ENCODE peak calls at places on chromosomes 7 and 10, in seven cellular contexts. C is K562, E is GM12878, S is HepG2, O is SK-N-SH, P is HCT116, T is H1. J is an unnamed sample. For H3K4me1, the result is how much of the 10 kb centered on the place peaks cover.

GRCh38 chr10:8149991-8150390 is 95.5 kb downstream of the GATA3 start:
- DNase-seq in C (no peak), E (no peak), S (no peak), O (no peak), P (no peak), T (no peak), J (no peak)

GRCh38 chr7:135236727-135237126 is 3.1 kb downstream of the STRA8 start:
- DNase-seq in C (no peak), E (peak), S (no peak), O (no peak), P (no peak), T (no peak), J (no peak)

GRCh38 chr10:116891208-116891607 is 41.9 kb downstream of the ENO4 start:
- DNase-seq in C (no peak), E (no peak), S (no peak), O (peak), P (no peak), T (no peak), J (no peak)

GRCh38 chr7:97506728-97507127 is 225.2 kb upstream of the TAC1 start:
- DNase-seq in C (no peak), E (peak), S (no peak), O (no peak), P (no peak), T (no peak), J (no peak)

GRCh38 chr10:51010977-51011376 is 63.3 kb upstream of the PRKG1 start:
- DNase-seq in C (peak), E (peak), S (peak), O (peak), P (peak), T (no peak), J (no peak)

GRCh38 chr7:151699147-151699546 is 177.8 kb downstream of the PRKAG2 start:
- DNase-seq in C (peak), E (no peak), S (no peak), O (no peak), P (no peak), T (no peak), J (no peak)

GRCh38 chr7:142280263-142280662 is 22.4 kb upstream of the PRSS58 start:
- DNase-seq in C (no peak), E (no peak), S (no peak), O (no peak), P (no peak), T (no peak), J (no peak)

GRCh38 chr7:149014309-149014708 is 14.0 kb downstream of the PDIA4 start:
- DNase-seq in C (no peak), E (no peak), S (no peak), O (no peak), P (no peak), T (no peak), J (no peak)

GRCh38 chr7:84106291-84106690 is 88.3 kb downstream of the SEMA3A start:
- DNase-seq in C (no peak), E (no peak), S (no peak), O (no peak), P (no peak), T (no peak), J (no peak)

GRCh38 chr7:1060315-1061080 is 16.2 kb downstream of the GPR146 start:
- DNase-seq in C (no peak), E (no peak), S (no peak), O (no peak), P (no peak), T (no peak), J (no peak)

GRCh38 chr7:143934526-143935340 is at the start of gene OR2F2:
- DNase-seq in C (no peak), E (no peak), S (peak), O (no peak), P (no peak), T (no peak), J (no peak)

GRCh38 chr10:122373713-122374112 is 795 bp upstream of the PLEKHA1 start:
- DNase-seq in C (no peak), E (no peak), S (peak), O (peak), P (no peak), T (no peak), J (no peak)

GRCh38 chr10:104937528-104937927 is 296.4 kb downstream of the SORCS3 start:
- DNase-seq in C (no peak), E (no peak), S (peak), O (no peak), P (peak), T (no peak), J (no peak)

GRCh38 chr7:140672382-140673062 is at the start of gene ADCK2:
- DNase-seq in C (peak), E (no peak), S (no peak), O (peak), P (no peak), T (no peak), J (no peak)

GRCh38 chr10:117275121-117275520 is 34.2 kb downstream of the SLC18A2 start:
- DNase-seq in C (no peak), E (no peak), S (no peak), O (no peak), P (no peak), T (no peak), J (no peak)

GRCh38 chr7:144410441-144410840 is 6.9 kb upstream of the NOBOX start:
- DNase-seq in C (no peak), E (no peak), S (no peak), O (no peak), P (no peak), T (no peak), J (no peak)

GRCh38 chr10:103660364-103661197 is 167.1 kb downstream of the NEURL1 start:
- DNase-seq in C (no peak), E (no peak), S (peak), O (no peak), P (no peak), T (no peak), J (no peak)

GRCh38 chr10:130341325-130341724 is 205.1 kb downstream of the GLRX3 start:
- DNase-seq in C (peak), E (no peak), S (no peak), O (peak), P (no peak), T (peak), J (no peak)

GRCh38 chr10:11653758-11654471 is 42.5 kb upstream of the USP6NL start:
- DNase-seq in C (no peak), E (no peak), S (no peak), O (no peak), P (no peak), T (no peak), J (no peak)

GRCh38 chr7:141073173-141073640 is 657 bp upstream of the TMEM178B start:
- DNase-seq in C (no peak), E (no peak), S (peak), O (peak), P (no peak), T (no peak), J (no peak)

GRCh38 chr7:149067869-149068268 is 22.6 kb downstream of the ZNF786 start:
- DNase-seq in C (no peak), E (no peak), S (no peak), O (no peak), P (no peak), T (no peak), J (no peak)

GRCh38 chr7:156062286-156062685 is 250.0 kb upstream of the SHH start:
- DNase-seq in C (no peak), E (no peak), S (no peak), O (no peak), P (no peak), T (no peak), J (no peak)

GRCh38 chr10:121804460-121804859 is 123.4 kb downstream of the ATE1 start:
- DNase-seq in C (no peak), E (no peak), S (no peak), O (no peak), P (no peak), T (no peak), J (no peak)

GRCh38 chr10:4652111-4653010 is 173.6 kb upstream of the AKR1E2 start:
- DNase-seq in C (no peak), E (no peak), S (no peak), O (no peak), P (no peak), T (no peak), J (no peak)

GRCh38 chr7:27193335-27194001 is 6.4 kb downstream of the HOXA13 start:
- DNase-seq in C (no peak), E (no peak), S (no peak), O (no peak), P (no peak), T (peak), J (no peak)

GRCh38 chr7:32163141-32163806 is 93.1 kb upstream of the PDE1C start:
- DNase-seq in C (peak), E (no peak), S (no peak), O (peak), P (no peak), T (no peak), J (no peak)

GRCh38 chr10:71068811-71069411 is 143.5 kb upstream of the UNC5B start:
- DNase-seq in C (no peak), E (no peak), S (no peak), O (peak), P (no peak), T (no peak), J (no peak)

GRCh38 chr10:54800677-54801480 is at the start of gene PCDH15:
- DNase-seq in C (no peak), E (peak), S (peak), O (peak), P (no peak), T (peak), J (peak)

DNA sequence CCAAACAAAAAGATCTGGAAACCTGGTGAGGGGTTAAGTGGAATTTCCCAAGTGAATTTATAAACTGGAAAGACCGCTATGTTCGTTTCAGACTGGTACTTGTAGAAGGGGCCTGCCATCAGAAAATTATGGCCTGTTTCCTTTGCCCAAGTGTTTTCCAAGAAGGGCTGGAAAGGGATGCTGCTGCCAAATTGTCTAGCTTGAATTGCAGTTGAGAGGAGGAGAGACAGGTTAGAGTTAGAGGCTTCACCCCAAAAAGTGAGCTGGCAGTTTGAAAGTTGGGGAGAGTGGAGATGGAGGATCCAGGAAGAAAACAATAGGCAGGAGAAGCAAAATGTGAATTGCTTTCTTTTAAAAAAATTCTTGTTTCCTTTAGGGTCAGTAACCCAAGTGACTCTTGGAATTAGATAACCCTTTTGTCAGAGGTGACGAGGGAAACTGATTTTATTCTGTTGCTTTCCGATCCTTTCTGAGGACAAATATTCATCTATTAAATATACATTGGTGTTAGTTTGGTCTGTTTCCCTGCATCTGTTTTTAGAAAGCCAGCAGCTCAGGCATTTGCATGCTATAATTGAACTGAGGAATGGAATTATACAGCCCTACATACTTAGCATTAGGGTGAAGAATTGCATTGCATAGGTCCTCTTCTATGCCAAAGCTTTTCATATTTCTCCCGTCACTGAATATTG is 82.6 kb upstream of the PRR15 start:
- DNase-seq in C (no peak), E (no peak), S (no peak), O (no peak), P (no peak), T (no peak), J (no peak)
- H3K4me3 ChIP-seq in C (no peak), E (no peak), S (no peak), O (no peak), P (no peak), T (no peak), J (no peak)

GRCh38 chr7:17674166-17674955 is 265.9 kb downstream of the SNX13 start:
- DNase-seq in C (no peak), E (no peak), S (no peak), O (no peak), P (no peak), T (no peak), J (no peak)

GRCh38 chr7:17674956-17675300 is 265.4 kb downstream of the SNX13 start:
- DNase-seq in C (no peak), E (no peak), S (no peak), O (no peak), P (no peak), T (no peak), J (no peak)

GRCh38 chr7:17679427-17679826 is 260.9 kb downstream of the SNX13 start:
- DNase-seq in C (no peak), E (no peak), S (no peak), O (no peak), P (no peak), T (no peak), J (no peak)

GRCh38 chr7:17680026-17680425 is 260.3 kb downstream of the SNX13 start:
- DNase-seq in C (no peak), E (no peak), S (no peak), O (no peak), P (no peak), T (no peak), J (no peak)

GRCh38 chr7:17677408-17677807 is 262.9 kb downstream of the SNX13 start:
- DNase-seq in C (no peak), E (no peak), S (no peak), O (no peak), P (no peak), T (no peak), J (no peak)
- H3K4me1 ChIP-seq in C (under half), E (under half), S (under half), O (under half), P (under half), T (under half), J (under half)

GRCh38 chr10:73042130-73042529 is 54.5 kb downstream of the P4HA1 start:
- DNase-seq in C (no peak), E (no peak), S (no peak), O (no peak), P (no peak), T (no peak), J (no peak)

GRCh38 chr10:73044378-73045285 is 52.0 kb downstream of the P4HA1 start:
- DNase-seq in C (no peak), E (no peak), S (no peak), O (no peak), P (no peak), T (no peak), J (no peak)

GRCh38 chr10:73043766-73044377 is 52.8 kb downstream of the P4HA1 start:
- DNase-seq in C (no peak), E (no peak), S (no peak), O (no peak), P (no peak), T (no peak), J (no peak)

GRCh38 chr10:73043319-73043718 is 53.3 kb downstream of the P4HA1 start:
- DNase-seq in C (no peak), E (no peak), S (no peak), O (no peak), P (no peak), T (no peak), J (no peak)

GRCh38 chr10:73039635-73040034 is 57.0 kb downstream of the P4HA1 start:
- DNase-seq in C (no peak), E (no peak), S (no peak), O (no peak), P (no peak), T (no peak), J (no peak)
- TF ChIP-seq YY1 in C (no peak), E (no peak), S (no peak), O (no peak), P (no peak), T (no peak), J (no peak)

DNA sequence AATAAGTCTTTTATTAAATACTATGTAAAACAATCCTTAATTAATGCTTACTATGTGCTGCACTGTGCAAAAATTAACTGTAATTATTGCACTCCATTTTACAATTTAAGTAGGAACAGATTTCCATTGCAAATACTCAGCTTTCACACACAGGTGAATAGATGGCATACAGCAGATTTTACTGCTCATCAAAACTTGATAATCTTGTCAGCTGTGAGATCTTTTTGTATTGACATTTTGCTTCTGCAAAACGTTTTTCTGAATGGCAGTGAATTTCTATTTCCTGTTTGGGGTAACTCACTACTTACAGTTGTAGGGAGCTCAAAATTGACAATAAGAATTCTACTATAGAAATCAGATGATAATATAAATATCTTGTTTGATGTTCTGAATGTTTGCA is 220.0 kb upstream of the MAGI2 start:
- DNase-seq in C (no peak), E (no peak), S (no peak), O (no peak), P (no peak), T (no peak), J (no peak)
- H3K4me3 ChIP-seq in C (no peak), E (no peak), S (no peak), O (no peak), P (no peak), T (no peak), J (no peak)

DNA sequence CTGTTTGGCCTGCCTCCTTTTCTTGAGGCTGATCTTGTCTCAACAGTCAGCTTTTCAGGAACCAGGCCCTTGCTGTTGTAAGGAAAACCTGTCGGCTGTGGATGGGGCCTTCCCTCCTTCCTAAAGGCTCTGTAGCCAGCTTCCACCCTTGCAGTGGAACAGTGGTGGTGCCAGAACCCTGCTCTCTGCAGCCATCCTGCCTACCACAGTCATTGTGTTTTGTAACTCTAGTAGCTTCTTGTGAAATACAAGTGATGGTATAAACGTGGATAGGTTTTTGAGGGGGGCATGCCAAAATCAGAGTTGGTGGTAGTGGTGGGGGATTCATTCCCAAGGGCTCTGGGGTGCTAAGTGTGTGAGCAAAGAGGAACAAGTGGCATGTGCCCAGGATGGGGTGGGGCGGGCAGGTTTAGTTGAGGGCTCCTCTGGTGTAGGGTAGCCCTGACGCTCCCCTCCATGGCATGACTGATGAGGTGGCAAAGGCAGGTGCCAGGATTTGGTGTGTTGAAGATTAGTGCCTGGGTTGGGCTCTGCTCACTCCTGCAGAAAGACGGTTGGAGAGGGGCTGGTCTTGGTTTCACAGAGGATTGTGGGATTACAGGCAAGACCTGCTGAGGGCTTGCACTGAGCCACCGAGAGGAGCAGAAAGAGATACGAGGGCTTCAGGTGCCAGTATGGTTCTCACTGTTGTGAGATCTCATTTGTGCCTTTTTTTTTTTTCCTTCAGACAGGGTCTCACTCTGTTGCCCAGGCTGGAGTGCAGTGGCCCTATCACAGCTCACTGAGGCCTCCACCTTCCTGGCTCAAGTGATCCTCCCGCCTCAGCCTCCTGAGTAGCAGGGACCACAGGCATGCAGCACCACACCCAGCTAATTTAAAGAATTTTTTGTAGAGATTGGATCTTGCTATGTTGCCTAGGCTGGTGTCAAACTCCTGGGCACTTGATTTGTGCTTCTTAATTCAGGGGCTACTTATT is 7.4 kb downstream of the TSPAN14 start:
- DNase-seq in C (no peak), E (no peak), S (no peak), O (no peak), P (no peak), T (no peak), J (no peak)
- H3K4me1 ChIP-seq in C (half or more), E (half or more), S (half or more), O (half or more), P (half or more), T (half or more), J (under half)

GRCh38 chr10:92419740-92420553 is 129.0 kb downstream of the MARCHF5 start:
- DNase-seq in C (no peak), E (no peak), S (peak), O (no peak), P (no peak), T (peak), J (peak)
- TF ChIP-seq YY1 in C (no peak), E (no peak), S (no peak), O (no peak), P (no peak), T (no peak), J (no peak)